ENCODE peak calls at places on chromosomes 16 and 17, in five cellular contexts. G, M, X, J and V are unnamed samples.

GRCh38 chr17:15648384-15648783 is 28.9 kb upstream of the FBXW10B start:
- DNase-seq in G (no peak), M (no peak), X (no peak), J (peak), V (no peak)

GRCh38 chr16:70419384-70420327 is 19.2 kb downstream of the ST3GAL2 start:
- DNase-seq in G (no peak), M (no peak), X (peak), J (no peak), V (no peak)

GRCh38 chr17:81426676-81427445 is 31.6 kb downstream of the BAHCC1 start:
- DNase-seq in G (no peak), M (peak), X (no peak), J (no peak), V (no peak)

GRCh38 chr16:66036162-66036561 is 330.3 kb upstream of the CDH5 start:
- DNase-seq in G (no peak), M (no peak), X (no peak), J (no peak), V (no peak)

GRCh38 chr17:1541367-1541904 is 21.2 kb downstream of the PITPNA start:
- DNase-seq in G (no peak), M (no peak), X (no peak), J (no peak), V (no peak)

GRCh38 chr17:78421534-78422266 is 43.3 kb downstream of the PGS1 start:
- DNase-seq in G (no peak), M (peak), X (peak), J (peak), V (peak)

GRCh38 chr17:78182504-78182903 is 4.3 kb downstream of the TK1 start:
- DNase-seq in G (no peak), M (no peak), X (no peak), J (no peak), V (no peak)

GRCh38 chr16:29662729-29663019 is 373 bp upstream of the SPN start:
- DNase-seq in G (no peak), M (no peak), X (peak), J (no peak), V (peak)

GRCh38 chr16:56589141-56590039 is at the start of gene MT3:
- DNase-seq in G (peak), M (peak), X (no peak), J (no peak), V (peak)

GRCh38 chr17:8189041-8189710 is 804 bp downstream of the BORCS6 start:
- DNase-seq in G (no peak), M (peak), X (no peak), J (no peak), V (peak)

GRCh38 chr17:68101992-68102758 is 66.6 kb downstream of the KPNA2 start:
- DNase-seq in G (no peak), M (no peak), X (peak), J (no peak), V (peak)